ENCODE peak calls at places on chromosomes 12 and 14, in six cellular contexts. H is H1, A is SK-N-SH, I is HepG2, S is K562, B is GM12878. R is an unnamed sample.

GRCh38 chr12:34602213-34602940 is 580.1 kb downstream of the ALG10 start:
- DNase-seq in S (no peak), B (no peak), A (peak), H (no peak), I (no peak), R (no peak)

GRCh38 chr12:54419088-54419887 is at the start of gene ITGA5:
- DNase-seq in B (no peak), A (peak), S (peak), I (no peak), H (no peak), R (peak)

GRCh38 chr12:5691943-5692342 is 253.1 kb downstream of the ANO2 start:
- DNase-seq in I (no peak), H (no peak), B (no peak), A (no peak), S (no peak), R (peak)

GRCh38 chr12:108039794-108040193 is 89.3 kb upstream of the WSCD2 start:
- DNase-seq in H (no peak), A (no peak), I (no peak), B (no peak), S (no peak), R (no peak)

GRCh38 chr12:62750941-62751843 is 183.8 kb downstream of the PPM1H start:
- DNase-seq in H (no peak), S (no peak), I (no peak), A (no peak), B (no peak), R (no peak)

GRCh38 chr14:92973265-92973797 is 50.4 kb downstream of the CHGA start:
- DNase-seq in I (peak), S (peak), H (peak), B (no peak), A (peak), R (peak)

GRCh38 chr12:3752741-3753486 is at the start of gene CRACR2A:
- DNase-seq in B (peak), S (peak), I (no peak), H (peak), A (peak), R (peak)

GRCh38 chr14:37232907-37233481 is 35.3 kb downstream of the MIPOL1 start:
- DNase-seq in H (no peak), I (peak), S (peak), A (peak), B (no peak), R (peak)

DNA sequence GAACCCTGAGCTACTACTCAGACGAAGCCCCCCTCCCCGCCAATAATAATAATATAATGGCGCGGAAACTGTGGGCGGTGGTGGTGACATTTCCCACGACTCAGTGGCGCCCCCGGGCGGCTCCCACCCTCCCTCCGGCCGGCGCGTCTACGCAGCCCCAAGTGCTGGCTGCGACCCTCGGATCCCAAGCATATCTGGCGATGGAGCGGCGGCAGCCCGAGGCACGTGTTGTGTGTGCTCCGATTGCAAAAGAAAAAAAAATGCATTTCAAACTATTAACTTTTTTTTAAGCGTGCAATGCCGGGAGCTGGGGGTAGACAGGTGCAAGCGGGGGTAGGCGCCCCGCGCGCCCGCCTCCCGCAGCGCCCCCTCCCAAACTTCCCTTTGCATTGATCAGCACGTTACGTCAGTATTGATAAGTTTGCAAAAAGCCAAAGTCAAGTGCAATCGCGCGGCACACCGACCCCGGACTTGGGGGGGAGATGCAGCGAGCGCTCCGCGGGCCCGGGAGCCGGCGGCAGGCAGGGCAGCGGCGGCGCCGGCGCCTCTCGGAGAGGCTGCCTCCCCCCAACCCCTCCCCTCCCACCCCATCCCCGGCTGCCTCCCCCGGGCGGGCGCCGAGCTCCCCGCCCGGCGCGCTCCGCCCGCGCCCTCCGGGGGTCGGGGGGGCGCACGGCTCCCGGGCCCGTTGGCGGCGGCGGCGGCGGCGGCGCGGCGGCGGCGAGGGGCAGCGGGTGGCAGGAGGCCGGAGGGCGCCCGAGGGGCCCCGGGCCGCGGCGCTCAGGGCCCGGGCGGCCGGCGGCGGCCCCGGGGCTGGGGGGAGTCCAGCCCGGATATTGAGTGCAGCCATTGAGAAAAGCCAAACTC is 113.1 kb upstream of the MYL2 start:
- DNase-seq in A (peak), H (no peak), B (no peak), S (no peak), I (no peak), R (no peak)
- TF ChIP-seq USF2 in A (no peak), H (no peak), B (no peak), S (no peak), I (no peak), R (no peak)

GRCh38 chr12:68971404-68971803 is 38.4 kb upstream of the CPM start:
- DNase-seq in S (no peak), A (no peak), H (no peak), B (no peak), I (no peak), R (peak)

GRCh38 chr12:68972570-68972969 is 39.6 kb upstream of the CPM start:
- DNase-seq in B (no peak), I (peak), S (no peak), H (no peak), A (no peak), R (no peak)

GRCh38 chr12:68967036-68967435 is 34.1 kb upstream of the CPM start:
- DNase-seq in H (no peak), B (no peak), A (no peak), I (no peak), S (no peak), R (no peak)

GRCh38 chr12:68975811-68976210 is 42.8 kb upstream of the CPM start:
- DNase-seq in B (no peak), S (no peak), A (no peak), I (no peak), H (no peak), R (no peak)

GRCh38 chr12:68970951-68971350 is 38.0 kb upstream of the CPM start:
- DNase-seq in B (no peak), I (no peak), H (no peak), S (no peak), A (no peak), R (no peak)
- H2AFZ ChIP-seq in B (no peak), I (no peak), H (no peak), S (no peak), A (peak), R (no peak)

GRCh38 chr14:95509512-95509911 is 6.9 kb downstream of the SYNE3 start:
- DNase-seq in A (no peak), B (no peak), S (no peak), H (no peak), I (no peak), R (no peak)

GRCh38 chr14:95507174-95507573 is 9.3 kb downstream of the SYNE3 start:
- DNase-seq in H (no peak), A (no peak), B (no peak), I (no peak), S (peak), R (peak)

GRCh38 chr14:95508377-95508776 is 8.1 kb downstream of the SYNE3 start:
- DNase-seq in A (no peak), B (no peak), H (no peak), S (no peak), I (no peak), R (no peak)

GRCh38 chr14:95505030-95505589 is 11.3 kb downstream of the SYNE3 start:
- DNase-seq in I (no peak), H (no peak), S (no peak), A (no peak), B (no peak), R (no peak)

DNA sequence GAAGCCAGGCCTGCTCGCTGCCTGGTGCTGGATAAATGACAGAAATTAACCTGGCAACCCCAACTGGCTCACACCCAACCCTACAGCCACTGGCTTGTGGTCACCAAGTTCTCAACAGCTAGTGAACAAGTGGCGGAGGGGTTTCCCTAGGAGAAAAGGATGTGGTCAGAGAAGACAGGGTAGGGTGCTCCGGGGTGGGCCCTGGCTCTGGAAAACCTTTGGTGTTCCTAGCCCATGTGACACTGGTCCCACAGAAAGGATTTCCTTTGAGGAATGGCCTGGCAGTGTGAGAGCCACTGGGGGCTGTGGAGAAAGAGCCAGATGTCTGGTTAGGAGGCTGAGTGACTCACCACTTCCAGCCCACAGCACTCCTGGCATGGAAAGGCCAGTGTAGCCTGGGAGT is 8.7 kb downstream of the SYNE3 start:
- DNase-seq in H (no peak), S (no peak), I (no peak), A (peak), B (no peak), R (peak)
- TF ChIP-seq USF2 in H (no peak), S (no peak), I (no peak), A (no peak), B (no peak), R (peak)

GRCh38 chr12:97595936-97596335 is 133.3 kb downstream of the RMST start:
- DNase-seq in B (no peak), H (no peak), S (no peak), A (no peak), I (no peak), R (no peak)
- H2AFZ ChIP-seq in B (no peak), H (no peak), S (no peak), A (no peak), I (peak), R (no peak)